ENCODE peak calls at places on chromosome 9, in seven cellular contexts. W is stomach, A is transverse colon, Q is body of pancreas, F is HCT116, U is dorsolateral prefrontal cortex, C is fibroblast of lung. L is an unnamed sample. For H3K27me3, the result is how much of the 10 kb centered on the place peaks cover.

GRCh38 chr9:70477146-70477745 is 62.8 kb upstream of the KLF9 start:
- DNase-seq in U (no peak), C (peak), F (no peak), A (no peak), Q (peak), W (no peak), L (no peak)

GRCh38 chr9:18601026-18601425 is 127.1 kb downstream of the ADAMTSL1 start:
- DNase-seq in A (no peak), W (no peak), U (no peak), C (no peak), F (no peak), Q (no peak), L (no peak)

GRCh38 chr9:93303806-93304573 is 120.1 kb downstream of the WNK2 start:
- DNase-seq in U (peak), A (no peak), W (peak), F (no peak), C (no peak), Q (peak), L (no peak)

GRCh38 chr9:77011973-77012817 is 7.3 kb upstream of the FOXB2 start:
- DNase-seq in W (peak), C (peak), U (no peak), F (peak), Q (peak), A (peak), L (no peak)

GRCh38 chr9:115969096-115969495 is 184.5 kb upstream of the PAPPA start:
- DNase-seq in W (no peak), C (no peak), Q (no peak), A (no peak), U (no peak), F (no peak), L (no peak)

GRCh38 chr9:134892221-134892620 is 11.6 kb downstream of the FCN2 start:
- DNase-seq in U (no peak), A (no peak), F (no peak), Q (no peak), W (peak), C (no peak), L (no peak)

GRCh38 chr9:104931256-104931655 is 3.3 kb upstream of the ABCA1 start:
- DNase-seq in W (no peak), U (no peak), Q (no peak), A (no peak), C (no peak), F (no peak), L (no peak)

GRCh38 chr9:107933042-107933441 is 443.5 kb upstream of the KLF4 start:
- DNase-seq in C (no peak), Q (no peak), W (no peak), A (no peak), U (no peak), F (no peak), L (no peak)

GRCh38 chr9:70049236-70049635 is 5.6 kb downstream of the MAMDC2 start:
- DNase-seq in F (no peak), Q (peak), W (peak), U (no peak), A (peak), C (peak), L (peak)

GRCh38 chr9:1460143-1460769 is 410.1 kb downstream of the DMRT2 start:
- DNase-seq in A (peak), Q (no peak), C (no peak), U (no peak), F (no peak), W (no peak), L (no peak)

GRCh38 chr9:95027914-95028854 is 289.3 kb downstream of the FANCC start:
- DNase-seq in A (no peak), F (no peak), W (peak), U (no peak), C (no peak), Q (peak), L (no peak)

GRCh38 chr9:95028855-95029219 is 288.7 kb downstream of the FANCC start:
- DNase-seq in U (no peak), F (no peak), Q (peak), C (no peak), W (no peak), A (no peak), L (no peak)

GRCh38 chr9:95024097-95024671 is 293.3 kb downstream of the FANCC start:
- DNase-seq in A (no peak), F (no peak), C (no peak), Q (peak), U (no peak), W (peak), L (no peak)

GRCh38 chr9:95023217-95024003 is 294.1 kb downstream of the FANCC start:
- DNase-seq in U (no peak), C (peak), F (peak), A (no peak), Q (peak), W (no peak), L (peak)

GRCh38 chr9:95025213-95026170 is 292.0 kb downstream of the FANCC start:
- DNase-seq in F (no peak), C (peak), U (no peak), A (peak), W (peak), Q (peak), L (peak)
- H3K27ac ChIP-seq in F (peak), C (peak), U (peak), A (peak), W (peak), Q (peak), L (peak)

GRCh38 chr9:99389087-99390033 is 167.3 kb downstream of the SEC61B start:
- DNase-seq in Q (no peak), A (no peak), W (no peak), U (no peak), C (no peak), F (no peak), L (no peak)
- H3K27me3 ChIP-seq in Q (under half), A (under half), W (under half), U (under half), C (under half), F (under half), L (under half)

GRCh38 chr9:89664010-89664409 is 59.2 kb downstream of the GADD45G start:
- DNase-seq in F (no peak), U (no peak), A (no peak), W (no peak), C (no peak), Q (no peak), L (no peak)

GRCh38 chr9:89663264-89663970 is 58.6 kb downstream of the GADD45G start:
- DNase-seq in C (no peak), W (no peak), Q (peak), A (no peak), F (no peak), U (no peak), L (no peak)

GRCh38 chr9:89661956-89662717 is 57.3 kb downstream of the GADD45G start:
- DNase-seq in F (peak), A (peak), Q (peak), W (peak), C (peak), U (peak), L (peak)

GRCh38 chr9:89661391-89661949 is 56.7 kb downstream of the GADD45G start:
- DNase-seq in C (no peak), W (peak), A (peak), U (no peak), Q (peak), F (no peak), L (no peak)

DNA sequence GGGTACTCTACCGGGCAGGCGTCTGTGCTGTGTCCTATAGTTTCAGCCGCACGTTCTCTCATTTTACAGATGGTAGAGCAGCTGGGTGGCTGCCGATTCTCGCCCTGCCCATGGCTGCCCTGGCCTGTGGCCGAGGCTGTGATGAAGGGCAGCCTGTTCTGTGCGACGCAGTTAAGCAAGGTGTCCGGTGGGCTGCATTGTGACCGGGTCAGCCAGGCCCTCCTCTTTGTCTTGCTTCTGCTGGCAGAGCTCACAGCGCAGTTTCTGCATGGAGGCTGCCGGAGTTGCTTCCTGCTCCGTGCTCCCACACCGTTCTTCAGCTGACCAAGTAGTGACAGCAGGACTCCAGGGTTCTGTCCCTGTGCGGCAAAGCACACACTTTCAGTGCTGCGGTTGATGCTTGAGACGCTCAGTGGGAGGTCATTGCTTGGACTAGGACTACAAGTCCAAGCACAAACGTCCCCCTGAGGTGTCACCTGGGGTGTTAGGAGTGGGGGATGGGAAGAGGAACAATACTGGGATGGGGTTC is 58.0 kb downstream of the GADD45G start:
- DNase-seq in C (no peak), U (no peak), W (no peak), F (no peak), Q (no peak), A (no peak), L (no peak)
- H3K27ac ChIP-seq in C (no peak), U (peak), W (peak), F (no peak), Q (peak), A (peak), L (no peak)

GRCh38 chr9:113774968-113775367 is 101.1 kb upstream of the ZNF618 start:
- DNase-seq in U (no peak), C (no peak), F (no peak), A (no peak), W (no peak), Q (no peak), L (no peak)
- H3K27me3 ChIP-seq in U (under half), C (under half), F (under half), A (under half), W (under half), Q (under half), L (under half)

GRCh38 chr9:73871636-73872035 is 625.5 kb upstream of the RORB start:
- DNase-seq in W (no peak), C (no peak), A (no peak), Q (no peak), U (no peak), F (no peak), L (no peak)
- H3K27ac ChIP-seq in W (no peak), C (no peak), A (no peak), Q (no peak), U (no peak), F (no peak), L (no peak)

GRCh38 chr9:126635061-126635460 is 21.3 kb downstream of the LMX1B start:
- DNase-seq in Q (no peak), F (no peak), A (no peak), C (no peak), W (no peak), U (no peak), L (no peak)
- H3K27me3 ChIP-seq in Q (under half), F (under half), A (half or more), C (under half), W (half or more), U (under half), L (under half)

GRCh38 chr9:122991370-122991830 is 42.1 kb upstream of the GPR21 start:
- DNase-seq in C (peak), Q (peak), A (no peak), U (no peak), W (no peak), F (peak), L (peak)

GRCh38 chr9:122988919-122989614 is 44.4 kb upstream of the GPR21 start:
- DNase-seq in C (no peak), U (no peak), W (no peak), A (no peak), Q (no peak), F (no peak), L (no peak)

GRCh38 chr9:122986010-122986409 is 45.2 kb downstream of the RABGAP1 start:
- DNase-seq in C (no peak), F (no peak), W (no peak), Q (no peak), A (no peak), U (no peak), L (no peak)

DNA sequence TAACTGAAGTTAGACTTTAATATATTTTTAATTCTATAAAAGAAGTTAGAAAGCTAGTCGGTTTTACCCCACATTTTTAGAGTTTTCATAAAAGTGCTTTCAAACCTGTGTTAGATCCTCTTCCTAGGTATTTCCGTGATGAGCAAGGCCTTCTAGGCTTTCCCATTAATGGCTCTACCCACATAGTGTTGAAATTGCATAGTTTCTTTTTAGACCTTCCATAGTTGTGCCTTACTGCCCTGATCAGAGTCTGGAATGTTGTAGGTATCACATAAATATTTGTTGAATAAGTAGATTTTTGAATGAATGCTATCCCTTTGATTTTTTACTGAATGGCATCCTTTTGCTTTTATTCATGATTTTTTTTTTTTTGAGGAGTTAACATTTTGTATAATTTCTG is 45.3 kb upstream of the GPR21 start:
- DNase-seq in U (no peak), F (no peak), W (no peak), Q (no peak), C (no peak), A (no peak), L (no peak)
- H3K27ac ChIP-seq in U (no peak), F (no peak), W (no peak), Q (no peak), C (no peak), A (no peak), L (no peak)

GRCh38 chr9:122218070-122218884 is 10.5 kb downstream of the LHX6 start:
- DNase-seq in U (no peak), W (no peak), C (no peak), Q (no peak), A (no peak), F (no peak), L (no peak)
- H3K27me3 ChIP-seq in U (under half), W (half or more), C (half or more), Q (under half), A (half or more), F (under half), L (under half)